ENCODE peak calls at places on chromosome 11, in ten cellular contexts. O, N, C, D, Q, J, P, E, W and T are unnamed samples.

GRCh38 chr11:62879554-62879953 is 1.1 kb upstream of the SLC3A2 start:
- DNase-seq in O (no peak), N (no peak), C (no peak), D (no peak), Q (no peak), J (no peak), P (peak), E (no peak), W (no peak), T (peak)

GRCh38 chr11:2363130-2363529 is 14.0 kb upstream of the CD81 start:
- DNase-seq in O (no peak), N (no peak), C (no peak), D (no peak), Q (no peak), J (no peak), P (no peak), E (no peak), W (no peak), T (no peak)

GRCh38 chr11:69295995-69296889 is 2.3 kb downstream of the MYEOV start:
- DNase-seq in O (no peak), N (no peak), C (no peak), D (peak), Q (peak), J (no peak), P (no peak), E (no peak), W (no peak), T (peak)

GRCh38 chr11:36578458-36578857 is 10.7 kb downstream of the RAG1 start:
- DNase-seq in O (no peak), N (no peak), C (peak), D (no peak), Q (no peak), J (no peak), P (no peak), E (no peak), W (no peak), T (no peak)

GRCh38 chr11:83051760-83052671 is 19.7 kb downstream of the RAB30 start:
- DNase-seq in O (no peak), N (no peak), C (no peak), D (no peak), Q (no peak), J (no peak), P (peak), E (no peak), W (no peak), T (no peak)

GRCh38 chr11:62909107-62909894 is 11.9 kb downstream of the CHRM1 start:
- DNase-seq in O (peak), N (peak), C (peak), D (peak), Q (peak), J (peak), P (peak), E (peak), W (no peak), T (peak)

GRCh38 chr11:104830508-104830907 is 67.8 kb downstream of the CASP12 start:
- DNase-seq in O (no peak), N (no peak), C (no peak), D (no peak), Q (no peak), J (no peak), P (no peak), E (no peak), W (no peak), T (no peak)

GRCh38 chr11:67613960-67614715 is 7.4 kb downstream of the NDUFV1 start:
- DNase-seq in O (no peak), N (peak), C (peak), D (no peak), Q (peak), J (peak), P (peak), E (peak), W (peak), T (peak)

GRCh38 chr11:34339149-34340064 is 18.4 kb downstream of the ABTB2 start:
- DNase-seq in O (peak), N (no peak), C (no peak), D (peak), Q (no peak), J (no peak), P (no peak), E (no peak), W (peak), T (peak)

GRCh38 chr11:34327804-34328631 is 29.8 kb downstream of the ABTB2 start:
- DNase-seq in O (no peak), N (no peak), C (no peak), D (no peak), Q (no peak), J (no peak), P (no peak), E (no peak), W (no peak), T (no peak)

GRCh38 chr11:83956119-83956697 is 670.0 kb upstream of the CCDC90B start:
- DNase-seq in O (no peak), N (no peak), C (no peak), D (no peak), Q (no peak), J (no peak), P (no peak), E (no peak), W (no peak), T (no peak)

GRCh38 chr11:44905131-44905866 is 45.4 kb downstream of the TP53I11 start:
- DNase-seq in O (no peak), N (no peak), C (no peak), D (no peak), Q (no peak), J (no peak), P (no peak), E (no peak), W (no peak), T (no peak)

GRCh38 chr11:43278302-43278956 is 33.4 kb upstream of the API5 start:
- DNase-seq in O (peak), N (peak), C (peak), D (peak), Q (peak), J (peak), P (peak), E (peak), W (no peak), T (peak)

GRCh38 chr11:72700026-72700610 is 25.9 kb upstream of the PDE2A start:
- DNase-seq in O (no peak), N (no peak), C (no peak), D (no peak), Q (no peak), J (no peak), P (no peak), E (no peak), W (no peak), T (no peak)

GRCh38 chr11:2657697-2658284 is 42.0 kb downstream of the KCNQ1OT1 start:
- DNase-seq in O (no peak), N (no peak), C (no peak), D (no peak), Q (no peak), J (no peak), P (no peak), E (no peak), W (no peak), T (no peak)

GRCh38 chr11:3984896-3985295 is 109.7 kb upstream of the RRM1 start:
- DNase-seq in O (no peak), N (peak), C (peak), D (no peak), Q (peak), J (no peak), P (peak), E (no peak), W (no peak), T (peak)

GRCh38 chr11:44368886-44369285 is 58.9 kb upstream of the ALX4 start:
- DNase-seq in O (no peak), N (no peak), C (no peak), D (no peak), Q (no peak), J (no peak), P (no peak), E (no peak), W (no peak), T (no peak)

GRCh38 chr11:76615950-76616349 is 54.6 kb downstream of the LRRC32 start:
- DNase-seq in O (no peak), N (no peak), C (no peak), D (no peak), Q (no peak), J (no peak), P (peak), E (no peak), W (no peak), T (no peak)

GRCh38 chr11:87589082-87589481 is 551.3 kb downstream of the TMEM135 start:
- DNase-seq in O (no peak), N (no peak), C (no peak), D (no peak), Q (no peak), J (no peak), P (no peak), E (no peak), W (no peak), T (no peak)

GRCh38 chr11:64078294-64078693 is 42.6 kb downstream of the FLRT1 start:
- DNase-seq in O (no peak), N (no peak), C (peak), D (no peak), Q (no peak), J (no peak), P (no peak), E (no peak), W (no peak), T (no peak)

GRCh38 chr11:73854680-73855079 is 22.0 kb downstream of the COA4 start:
- DNase-seq in O (no peak), N (no peak), C (no peak), D (no peak), Q (no peak), J (no peak), P (no peak), E (no peak), W (no peak), T (no peak)

GRCh38 chr11:102986815-102987214 is 31.3 kb upstream of the MMP13 start:
- DNase-seq in O (no peak), N (no peak), C (no peak), D (no peak), Q (no peak), J (no peak), P (peak), E (no peak), W (no peak), T (no peak)

GRCh38 chr11:89205378-89205777 is 27.7 kb downstream of the TYR start:
- DNase-seq in O (no peak), N (no peak), C (no peak), D (no peak), Q (no peak), J (peak), P (peak), E (no peak), W (no peak), T (no peak)

GRCh38 chr11:19976281-19976941 is 183.9 kb downstream of the DBX1 start:
- DNase-seq in O (no peak), N (no peak), C (no peak), D (peak), Q (no peak), J (no peak), P (no peak), E (no peak), W (no peak), T (no peak)

GRCh38 chr11:103170865-103171264 is 61.6 kb downstream of the DYNC2H1 start:
- DNase-seq in O (no peak), N (no peak), C (no peak), D (no peak), Q (no peak), J (no peak), P (no peak), E (no peak), W (no peak), T (no peak)

GRCh38 chr11:117199061-117199915 is at the start of gene TAGLN:
- DNase-seq in O (no peak), N (peak), C (no peak), D (peak), Q (no peak), J (no peak), P (peak), E (peak), W (no peak), T (no peak)

GRCh38 chr11:65658174-65659021 is 4.3 kb downstream of the RELA start:
- DNase-seq in O (no peak), N (no peak), C (no peak), D (no peak), Q (no peak), J (no peak), P (no peak), E (no peak), W (no peak), T (no peak)

DNA sequence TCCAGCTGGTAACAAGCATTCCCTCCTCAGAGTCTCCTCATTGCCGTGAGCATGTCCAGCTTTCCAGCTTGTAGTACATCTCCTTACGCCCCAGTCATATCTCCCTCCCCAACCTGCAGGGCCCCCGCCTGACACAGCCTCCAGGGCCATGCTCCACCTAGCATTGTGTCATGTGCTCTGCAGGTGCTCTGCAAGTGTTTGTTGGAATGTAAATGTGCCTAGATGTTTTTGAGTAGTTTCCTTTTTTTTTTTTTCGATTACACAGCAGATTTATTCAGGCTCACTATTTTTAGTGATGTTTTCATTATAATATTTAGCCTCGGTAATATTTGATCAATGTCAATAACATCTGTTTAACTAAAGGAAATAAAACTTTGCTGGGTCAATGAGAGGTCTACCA is 82.5 kb downstream of the NCAM1 start:
- DNase-seq in O (no peak), N (no peak), C (no peak), D (no peak), Q (no peak), J (no peak), P (no peak), E (no peak), W (no peak), T (no peak)
- TF ChIP-seq MAX in O (no peak), N (no peak), C (no peak), D (no peak), Q (no peak), J (no peak), P (no peak), E (peak), W (no peak), T (no peak)

DNA sequence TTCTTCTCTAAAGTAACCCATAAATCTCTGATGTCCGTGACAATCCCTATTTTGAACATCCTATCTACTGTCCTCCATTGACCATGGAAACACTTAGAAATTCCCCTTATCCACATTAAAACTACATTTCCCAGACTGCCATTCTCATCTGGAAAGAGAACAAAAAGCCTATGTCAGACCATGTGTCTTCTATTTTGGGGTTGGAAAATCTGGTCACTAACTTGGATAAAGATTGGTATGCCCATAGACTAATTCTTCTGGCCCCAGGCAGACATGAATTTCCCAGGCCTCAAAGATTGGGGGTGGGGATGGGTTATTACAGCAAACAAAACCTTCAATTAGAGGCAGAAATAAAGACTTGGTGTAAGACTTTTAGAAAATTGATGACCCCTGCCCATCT is 30.9 kb upstream of the CREB3L1 start:
- DNase-seq in O (no peak), N (no peak), C (no peak), D (no peak), Q (no peak), J (no peak), P (no peak), E (no peak), W (no peak), T (no peak)
- TF ChIP-seq MAX in O (no peak), N (no peak), C (peak), D (no peak), Q (no peak), J (no peak), P (no peak), E (no peak), W (no peak), T (no peak)

GRCh38 chr11:5103066-5103465 is 33.7 kb downstream of the OR52E1 start:
- DNase-seq in O (no peak), N (no peak), C (no peak), D (no peak), Q (no peak), J (no peak), P (no peak), E (no peak), W (no peak), T (no peak)

GRCh38 chr11:5107285-5107684 is 30.9 kb downstream of the OR52A5 start:
- DNase-seq in O (no peak), N (no peak), C (no peak), D (no peak), Q (peak), J (no peak), P (no peak), E (no peak), W (no peak), T (no peak)

DNA sequence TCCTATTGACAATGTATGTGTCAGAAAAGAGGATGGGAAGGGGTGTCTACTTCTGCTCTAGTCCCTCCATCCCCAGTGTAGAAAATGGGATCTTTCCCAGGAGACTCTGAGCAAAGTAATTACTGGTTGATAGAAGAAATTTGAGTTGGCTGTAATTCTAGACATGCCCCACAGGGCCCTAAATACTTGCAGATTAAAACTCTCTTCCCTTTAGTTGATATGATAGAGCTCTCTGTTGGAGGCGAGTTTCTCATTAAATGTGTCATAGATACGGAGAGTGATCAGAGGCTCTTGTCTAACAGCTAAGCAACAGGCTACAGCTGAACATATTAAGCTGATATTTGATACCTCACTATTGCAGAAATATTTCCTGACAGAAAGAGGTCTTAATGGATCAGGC is 32.9 kb downstream of the OR52E1 start:
- DNase-seq in O (no peak), N (no peak), C (no peak), D (no peak), Q (no peak), J (no peak), P (no peak), E (no peak), W (no peak), T (no peak)
- TF ChIP-seq MAX in O (no peak), N (no peak), C (no peak), D (no peak), Q (no peak), J (no peak), P (no peak), E (no peak), W (no peak), T (no peak)

GRCh38 chr11:26579683-26580082 is 7.6 kb upstream of the MUC15 start:
- DNase-seq in O (no peak), N (no peak), C (no peak), D (no peak), Q (no peak), J (no peak), P (no peak), E (no peak), W (no peak), T (no peak)

GRCh38 chr11:26584818-26585217 is 12.8 kb upstream of the MUC15 start:
- DNase-seq in O (no peak), N (no peak), C (no peak), D (no peak), Q (no peak), J (no peak), P (no peak), E (no peak), W (no peak), T (no peak)

GRCh38 chr11:26587073-26587472 is 15.0 kb upstream of the MUC15 start:
- DNase-seq in O (no peak), N (no peak), C (no peak), D (no peak), Q (no peak), J (no peak), P (no peak), E (no peak), W (no peak), T (no peak)

GRCh38 chr11:26580929-26581328 is 8.9 kb upstream of the MUC15 start:
- DNase-seq in O (no peak), N (no peak), C (no peak), D (no peak), Q (no peak), J (no peak), P (no peak), E (no peak), W (no peak), T (no peak)

DNA sequence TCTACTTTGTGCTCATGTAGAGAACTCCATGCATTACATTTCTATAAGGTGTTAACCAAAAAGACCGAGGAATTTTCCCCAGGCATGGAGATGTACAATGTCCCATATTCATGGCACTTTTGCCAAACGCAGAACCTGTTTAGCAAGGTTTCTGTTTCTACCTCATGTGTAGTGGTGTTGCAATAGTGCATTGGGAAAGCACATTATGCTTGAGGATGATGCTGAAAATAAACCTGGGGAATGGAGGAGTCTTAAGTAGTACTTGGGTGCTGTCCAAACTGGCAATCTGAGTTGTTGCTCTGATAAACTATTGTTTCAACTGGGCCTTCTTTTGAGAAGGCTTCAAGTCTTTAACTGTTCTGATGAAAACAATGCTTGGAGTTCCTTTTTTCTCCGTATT is 11.5 kb upstream of the MUC15 start:
- DNase-seq in O (no peak), N (no peak), C (no peak), D (no peak), Q (no peak), J (no peak), P (no peak), E (no peak), W (no peak), T (peak)
- TF ChIP-seq MAX in O (no peak), N (no peak), C (no peak), D (no peak), Q (no peak), J (no peak), P (no peak), E (no peak), W (no peak), T (no peak)

GRCh38 chr11:118748056-118748455 is 42.9 kb downstream of the DDX6 start:
- DNase-seq in O (no peak), N (no peak), C (no peak), D (peak), Q (no peak), J (no peak), P (no peak), E (no peak), W (no peak), T (no peak)

GRCh38 chr11:118746988-118747585 is 43.9 kb downstream of the DDX6 start:
- DNase-seq in O (no peak), N (no peak), C (no peak), D (no peak), Q (no peak), J (no peak), P (no peak), E (no peak), W (no peak), T (no peak)

GRCh38 chr11:118740892-118741291 is 50.1 kb downstream of the DDX6 start:
- DNase-seq in O (no peak), N (no peak), C (no peak), D (no peak), Q (no peak), J (no peak), P (no peak), E (no peak), W (no peak), T (no peak)

GRCh38 chr11:118742304-118742703 is 48.7 kb downstream of the DDX6 start:
- DNase-seq in O (no peak), N (no peak), C (no peak), D (peak), Q (peak), J (no peak), P (no peak), E (no peak), W (no peak), T (no peak)

DNA sequence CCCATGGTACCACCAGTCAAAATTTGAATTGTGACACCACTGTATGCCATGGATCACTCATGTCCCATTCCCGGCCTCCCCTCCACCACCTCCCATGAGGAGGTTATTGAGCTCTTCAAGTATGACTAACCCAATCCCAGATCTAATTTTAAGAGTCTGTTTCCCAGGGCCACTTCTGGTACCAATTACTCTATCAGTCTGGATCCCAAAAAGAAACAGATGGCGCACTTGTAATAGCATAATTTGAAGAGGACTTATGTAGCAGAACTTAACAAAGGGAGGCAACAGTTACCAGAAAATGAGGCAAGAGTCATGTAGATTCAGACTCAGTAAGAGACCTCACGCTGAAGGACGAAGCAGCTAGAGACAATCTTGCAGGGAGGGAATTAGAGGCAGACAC is 47.0 kb downstream of the DDX6 start:
- DNase-seq in O (no peak), N (no peak), C (peak), D (no peak), Q (no peak), J (no peak), P (no peak), E (no peak), W (no peak), T (no peak)
- TF ChIP-seq MAX in O (no peak), N (no peak), C (no peak), D (no peak), Q (no peak), J (no peak), P (no peak), E (no peak), W (no peak), T (no peak)

DNA sequence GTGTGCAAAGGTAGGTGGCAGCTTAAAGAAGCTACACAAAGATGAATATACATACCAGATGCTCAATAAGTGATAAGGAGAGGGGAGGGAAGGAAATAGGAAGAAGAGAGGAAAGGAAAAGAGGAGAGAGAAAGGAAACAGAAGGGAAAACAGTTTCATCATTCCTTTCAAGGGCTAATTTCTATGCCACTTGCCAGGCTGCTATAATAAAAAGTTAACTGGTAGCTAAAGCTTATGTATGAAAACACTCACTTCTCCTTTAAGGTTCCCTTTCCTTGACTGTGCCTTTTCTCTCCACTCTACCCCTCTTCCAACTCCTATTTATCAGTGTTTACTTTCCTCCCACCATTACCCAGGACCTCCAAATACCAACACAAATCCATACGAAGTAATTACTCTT is 347.9 kb downstream of the DLG2 start:
- DNase-seq in O (no peak), N (no peak), C (no peak), D (no peak), Q (no peak), J (no peak), P (no peak), E (no peak), W (no peak), T (no peak)
- TF ChIP-seq MAX in O (no peak), N (no peak), C (no peak), D (no peak), Q (no peak), J (no peak), P (no peak), E (no peak), W (no peak), T (no peak)